ENCODE peak calls at places on chromosomes 2 and 18, in five cellular contexts. T, V, A, J and O are unnamed samples.
A peak's percentile ranks its signal among the peaks of the same experiment; 100 is the strongest.

GRCh38 chr2:19009510-19009909 is 348.9 kb downstream of the OSR1 start:
- DNase-seq in T (no peak), V (no peak), A (no peak), J (no peak), O (no peak)

GRCh38 chr2:177748360-177748759 is 324.2 kb downstream of the PDE11A start:
- DNase-seq in T (no peak), V (no peak), A (no peak), J (no peak), O (no peak)

GRCh38 chr2:30235859-30236535 is 4.7 kb downstream of the LBH start:
- DNase-seq in T (no peak), V (no peak), A (no peak), J (no peak), O (peak; percentile 26)

GRCh38 chr2:6441800-6442199 is 423.9 kb downstream of the CMPK2 start:
- DNase-seq in T (no peak), V (no peak), A (no peak), J (no peak), O (no peak)

GRCh38 chr2:82781516-82781915 is 1677.6 kb downstream of the SUCLG1 start:
- DNase-seq in T (no peak), V (no peak), A (no peak), J (no peak), O (no peak)

GRCh38 chr18:46055841-46056240 is 16.2 kb downstream of the PSTPIP2 start:
- DNase-seq in T (no peak), V (no peak), A (no peak), J (no peak), O (no peak)

GRCh38 chr18:61545281-61546245 is 212.3 kb downstream of the CDH20 start:
- DNase-seq in T (no peak), V (no peak), A (no peak), J (no peak), O (no peak)

GRCh38 chr2:66833036-66833435 is 398.1 kb downstream of the MEIS1 start:
- DNase-seq in T (no peak), V (no peak), A (no peak), J (no peak), O (no peak)

GRCh38 chr2:80304522-80304878 is at the start of gene LRRTM1:
- DNase-seq in T (peak; percentile 59), V (peak; percentile 61), A (no peak), J (no peak), O (no peak)

GRCh38 chr2:200399046-200399445 is 92.6 kb downstream of the SPATS2L start:
- DNase-seq in T (no peak), V (no peak), A (no peak), J (no peak), O (no peak)

GRCh38 chr2:37143986-37144385 is 12.8 kb downstream of the EIF2AK2 start:
- DNase-seq in T (no peak), V (no peak), A (no peak), J (no peak), O (no peak)

GRCh38 chr2:187612857-187613256 is 58.6 kb upstream of the TFPI start:
- DNase-seq in T (no peak), V (no peak), A (no peak), J (no peak), O (no peak)

GRCh38 chr2:133521146-133521745 is 47.0 kb downstream of the NCKAP5 start:
- DNase-seq in T (no peak), V (no peak), A (no peak), J (no peak), O (no peak)

GRCh38 chr2:142217804-142218203 is 87.0 kb upstream of the LRP1B start:
- DNase-seq in T (no peak), V (no peak), A (no peak), J (no peak), O (no peak)

GRCh38 chr2:86221066-86221684 is 21.9 kb downstream of the MRPL35 start:
- DNase-seq in T (no peak), V (peak; percentile 80), A (peak; percentile 58), J (peak; percentile 42), O (peak; percentile 29)

GRCh38 chr18:50262977-50263376 is 3.3 kb downstream of the CFAP53 start:
- DNase-seq in T (no peak), V (no peak), A (no peak), J (no peak), O (no peak)

GRCh38 chr2:154952346-154953010 is 254.0 kb downstream of the KCNJ3 start:
- DNase-seq in T (no peak), V (peak; percentile 62), A (no peak), J (no peak), O (no peak)

GRCh38 chr2:20916604-20917286 is 93.8 kb upstream of the LDAH start:
- DNase-seq in T (no peak), V (peak; percentile 12), A (no peak), J (no peak), O (no peak)

GRCh38 chr2:42929985-42930581 is 137.7 kb upstream of the HAAO start:
- DNase-seq in T (peak; percentile 51), V (peak; percentile 19), A (no peak), J (no peak), O (no peak)

GRCh38 chr2:119691651-119692245 is 12.7 kb downstream of the TMEM177 start:
- DNase-seq in T (no peak), V (no peak), A (no peak), J (no peak), O (no peak)

GRCh38 chr2:105406221-105406620 is 7.4 kb upstream of the FHL2 start:
- DNase-seq in T (no peak), V (no peak), A (peak; percentile 68), J (no peak), O (no peak)

GRCh38 chr2:16608661-16609643 is 56.7 kb downstream of the CYRIA start:
- DNase-seq in T (peak; percentile 88), V (peak; percentile 86), A (peak; percentile 93), J (peak; percentile 81), O (peak; percentile 77)

GRCh38 chr2:9099341-9099751 is 95.9 kb upstream of the MBOAT2 start:
- DNase-seq in T (no peak), V (no peak), A (no peak), J (no peak), O (peak; percentile 4)

GRCh38 chr2:54891901-54892300 is 158.3 kb downstream of the RTN4 start:
- DNase-seq in T (no peak), V (no peak), A (no peak), J (no peak), O (no peak)

GRCh38 chr2:5125017-5125730 is 567.0 kb upstream of the SOX11 start:
- DNase-seq in T (no peak), V (peak; percentile 44), A (no peak), J (no peak), O (no peak)

GRCh38 chr2:143686585-143687164 is 557.5 kb downstream of the ARHGAP15 start:
- DNase-seq in T (no peak), V (peak; percentile 85), A (no peak), J (no peak), O (peak; percentile 36)

GRCh38 chr2:78701546-78701945 is 324.0 kb upstream of the REG3G start:
- DNase-seq in T (no peak), V (no peak), A (no peak), J (no peak), O (no peak)

GRCh38 chr2:169712791-169713227 is 18.5 kb downstream of the PHOSPHO2 start:
- DNase-seq in T (no peak), V (no peak), A (no peak), J (no peak), O (no peak)

DNA sequence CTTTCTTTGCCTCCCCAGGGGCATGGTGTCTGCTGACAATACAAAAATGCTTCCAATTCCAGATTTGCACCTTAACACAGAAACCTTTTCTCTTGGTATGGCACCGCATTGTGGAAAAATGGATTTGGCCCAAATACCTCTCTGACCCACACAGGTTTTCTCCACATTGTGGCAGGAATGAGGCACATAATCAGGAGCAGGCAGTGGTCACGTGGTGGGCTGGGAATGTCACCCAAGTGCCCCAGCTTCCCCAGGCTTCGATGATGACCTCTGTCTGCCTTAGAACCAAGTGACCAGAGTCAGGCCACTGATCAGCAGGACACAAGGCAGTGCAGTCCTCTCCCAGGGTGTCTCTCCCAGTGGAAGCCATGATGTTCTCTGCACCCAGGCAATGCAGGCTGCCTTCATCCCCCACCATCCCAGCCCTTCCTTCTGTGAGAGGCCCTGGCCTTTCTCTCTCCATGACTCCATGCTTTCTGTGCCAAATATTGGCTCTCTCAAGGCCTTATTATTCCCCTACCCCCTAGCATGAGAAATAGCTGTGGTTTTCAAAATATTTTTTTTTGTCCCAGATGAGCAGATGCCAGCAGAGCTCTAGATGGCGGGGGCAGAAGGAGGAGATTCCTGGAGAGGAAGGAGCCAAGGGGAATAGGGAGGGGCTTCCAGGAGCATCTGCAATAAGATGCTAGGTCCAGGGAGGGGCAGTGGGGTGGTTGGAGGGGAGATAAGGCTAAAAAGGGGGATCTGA is 198.9 kb downstream of the ACKR3 start:
- DNase-seq in T (no peak), V (no peak), A (no peak), J (no peak), O (no peak)
- H3K4me3 ChIP-seq in T (no peak overlapping the region), V (no peak overlapping the region), A (no peak overlapping the region), J (no peak overlapping the region), O (no peak overlapping the region)

GRCh38 chr18:3014501-3015202 is 1.7 kb upstream of the LPIN2 start:
- DNase-seq in T (no peak), V (no peak), A (no peak), J (no peak), O (no peak)
- H3K27ac ChIP-seq in T (peak overlapping the region; percentile 83), V (no peak overlapping the region), A (peak overlapping the region; percentile 78), J (peak overlapping the region; percentile 38), O (no peak overlapping the region)

GRCh38 chr18:58639237-58639636 is 10.3 kb upstream of the ALPK2 start:
- DNase-seq in T (no peak), V (no peak), A (no peak), J (no peak), O (no peak)

GRCh38 chr18:58638446-58638845 is 9.6 kb upstream of the ALPK2 start:
- DNase-seq in T (no peak), V (no peak), A (no peak), J (no peak), O (no peak)

GRCh38 chr18:58639751-58640427 is 11.0 kb upstream of the ALPK2 start:
- DNase-seq in T (no peak), V (peak; percentile 68), A (no peak), J (no peak), O (peak; percentile 17)

GRCh38 chr18:58640891-58641610 is 12.2 kb upstream of the ALPK2 start:
- DNase-seq in T (no peak), V (peak; percentile 17), A (no peak), J (no peak), O (no peak)

DNA sequence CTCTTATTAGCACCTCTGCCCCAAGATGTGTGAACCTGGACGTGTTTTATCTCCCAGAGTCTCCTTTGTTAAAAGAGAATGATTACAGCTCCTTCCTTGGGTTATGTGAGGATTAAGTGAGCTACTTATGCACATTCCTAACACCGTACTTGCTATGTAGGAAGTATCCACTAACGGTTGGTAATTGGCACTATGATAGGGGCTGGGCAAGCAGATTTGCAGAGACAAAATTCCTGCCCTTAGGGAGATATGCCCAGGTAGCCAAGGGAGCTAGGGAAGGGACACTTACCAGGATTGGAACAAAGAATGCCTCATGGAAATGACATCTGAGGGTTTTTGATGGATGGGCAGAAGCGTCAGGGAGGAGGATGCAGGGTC is 11.5 kb upstream of the ALPK2 start:
- DNase-seq in T (no peak), V (peak; percentile 26), A (no peak), J (no peak), O (no peak)
- H3K4me3 ChIP-seq in T (no peak overlapping the region), V (peak overlapping the region; percentile 5), A (no peak overlapping the region), J (no peak overlapping the region), O (peak overlapping the region; percentile 49)

DNA sequence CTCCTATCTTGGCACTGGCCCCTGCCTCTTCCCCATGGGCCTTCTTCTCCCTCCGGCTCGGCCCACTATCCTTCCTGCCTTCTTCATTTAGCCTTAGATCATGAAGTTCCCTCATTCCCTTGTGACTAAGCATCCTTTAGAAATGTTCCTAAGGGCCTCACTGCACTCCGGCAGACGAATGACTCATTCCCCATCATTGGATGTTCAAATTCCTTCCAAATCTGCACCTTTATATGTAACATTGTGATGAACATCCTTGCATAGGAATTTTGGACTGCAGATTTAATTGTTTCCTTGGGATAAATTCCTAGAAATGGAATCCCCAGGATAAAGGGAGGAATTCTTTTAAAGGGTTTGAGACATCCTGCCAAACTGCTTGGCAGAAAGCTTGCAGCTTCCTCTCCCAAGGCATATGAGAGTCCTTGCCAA is 19.0 kb downstream of the CRACDL start:
- DNase-seq in T (no peak), V (no peak), A (no peak), J (no peak), O (no peak)
- H3K27ac ChIP-seq in T (no peak overlapping the region), V (no peak overlapping the region), A (no peak overlapping the region), J (no peak overlapping the region), O (no peak overlapping the region)